ENCODE peak calls at places on chromosomes 11 and 22, in seven cellular contexts. N is uterus, C is K562, W is spleen, E is adrenal gland, Q is endothelial cell of umbilical vein, V is heart left ventricle. J is an unnamed sample.

GRCh38 chr11:62054081-62054480 is 69.7 kb upstream of the INCENP start:
- DNase-seq in C (no peak), W (peak), N (no peak), E (no peak), V (no peak), Q (no peak), J (no peak)

GRCh38 chr11:60193687-60194433 is 11.0 kb upstream of the MS4A6A start:
- DNase-seq in V (peak), Q (peak), E (peak), W (no peak), N (no peak), C (peak), J (peak)

GRCh38 chr11:17352925-17353227 is 1.3 kb downstream of the NCR3LG1 start:
- DNase-seq in N (peak), C (peak), Q (no peak), W (peak), E (peak), V (peak), J (no peak)

GRCh38 chr11:95444309-95445202 is 213.6 kb upstream of the SESN3 start:
- DNase-seq in C (no peak), Q (no peak), N (no peak), W (no peak), E (no peak), V (no peak), J (no peak)

GRCh38 chr11:24556693-24557092 is 59.8 kb downstream of the LUZP2 start:
- DNase-seq in N (no peak), Q (no peak), W (no peak), V (no peak), E (no peak), C (no peak), J (no peak)

GRCh38 chr11:119318240-119319135 is 1.6 kb upstream of the MCAM start:
- DNase-seq in N (no peak), V (peak), W (no peak), E (peak), C (peak), Q (peak), J (peak)

GRCh38 chr11:96878299-96879051 is 488.7 kb downstream of the JRKL start:
- DNase-seq in N (no peak), C (no peak), Q (no peak), W (no peak), E (no peak), V (no peak), J (no peak)

GRCh38 chr22:50544078-50544745 is 1.5 kb upstream of the KLHDC7B start:
- DNase-seq in V (peak), C (no peak), W (peak), E (peak), N (no peak), Q (peak), J (no peak)

GRCh38 chr22:36481393-36482168 is at the start of gene TXN2:
- DNase-seq in C (peak), V (peak), E (peak), W (peak), Q (peak), N (peak), J (peak)
- TF ChIP-seq POLR2A in C (peak), V (peak), E (peak), W (no peak), Q (peak), N (peak), J (peak)

DNA sequence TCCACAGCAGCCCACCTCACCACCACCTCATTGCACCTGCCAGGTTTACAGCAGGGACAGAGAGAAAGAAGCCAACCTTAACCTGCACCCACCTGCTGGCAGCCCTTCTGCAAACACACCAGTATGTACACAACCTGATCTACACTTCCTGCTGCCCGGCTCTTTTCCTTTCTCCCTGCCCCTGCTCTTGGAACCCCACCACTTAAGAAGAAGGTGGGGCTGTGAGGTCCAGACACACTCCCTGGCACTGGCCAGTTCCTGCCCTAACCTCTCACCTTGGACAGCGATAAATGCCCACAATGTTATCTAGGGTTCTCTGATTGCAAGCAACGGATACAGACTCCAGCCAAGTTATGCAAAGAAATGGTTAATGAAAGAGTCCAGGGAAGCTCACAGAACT is 10.8 kb upstream of the SLC35C1 start:
- DNase-seq in N (no peak), W (peak), C (no peak), V (no peak), Q (no peak), E (no peak), J (no peak)
- TF ChIP-seq POLR2A in N (no peak), W (no peak), C (no peak), V (no peak), Q (no peak), E (no peak), J (no peak)

GRCh38 chr11:86692317-86692716 is 19.9 kb upstream of the ME3 start:
- DNase-seq in V (no peak), N (no peak), C (no peak), Q (no peak), E (no peak), W (no peak), J (no peak)
- TF ChIP-seq POLR2A in V (no peak), N (no peak), C (no peak), Q (no peak), E (no peak), W (no peak), J (no peak)

GRCh38 chr11:114192841-114193389 is 103.3 kb upstream of the NNMT start:
- DNase-seq in Q (no peak), N (no peak), C (no peak), V (no peak), W (no peak), E (no peak), J (no peak)
- TF ChIP-seq POLR2A in Q (no peak), N (no peak), C (no peak), V (no peak), W (no peak), E (no peak), J (no peak)

GRCh38 chr11:65900125-65900898 is at the start of gene FOSL1:
- DNase-seq in N (peak), E (peak), C (peak), V (peak), Q (peak), W (peak), J (no peak)
- TF ChIP-seq POLR2A in N (peak), E (peak), C (peak), V (peak), Q (peak), W (no peak), J (peak)

GRCh38 chr11:3841426-3842304 is 906 bp upstream of the RHOG start:
- DNase-seq in E (peak), V (peak), C (peak), Q (peak), W (peak), N (peak), J (peak)
- TF ChIP-seq POLR2A in E (peak), V (peak), C (peak), Q (peak), W (no peak), N (no peak), J (peak)

DNA sequence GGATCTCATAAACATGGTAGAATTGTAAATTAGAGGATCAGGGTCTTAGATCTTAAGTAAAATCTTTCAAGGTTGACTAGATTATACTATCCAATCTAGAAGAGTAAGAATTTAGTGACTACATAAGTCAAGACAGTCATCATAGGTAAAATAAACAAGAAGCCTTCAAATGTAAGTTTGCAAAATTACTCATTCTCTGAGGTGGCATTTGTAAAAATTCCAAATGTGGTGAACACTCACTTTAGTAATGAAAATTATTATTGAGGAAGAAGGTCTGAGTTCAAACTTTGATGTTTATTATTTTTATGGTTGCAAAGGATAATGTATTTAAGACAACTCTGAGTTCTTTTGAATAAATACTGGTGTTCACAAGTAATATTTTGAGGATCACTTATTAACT is 4.6 kb downstream of the HYLS1 start:
- DNase-seq in C (no peak), E (no peak), V (no peak), Q (peak), N (no peak), W (no peak), J (no peak)
- TF ChIP-seq POLR2A in C (no peak), E (no peak), V (no peak), Q (no peak), N (no peak), W (no peak), J (no peak)

GRCh38 chr11:97965849-97966646 is 1054.7 kb upstream of the CNTN5 start:
- DNase-seq in W (no peak), Q (peak), C (no peak), E (no peak), V (no peak), N (no peak), J (peak)

GRCh38 chr11:97962758-97963157 is 1058.0 kb upstream of the CNTN5 start:
- DNase-seq in E (no peak), C (no peak), W (no peak), V (no peak), N (no peak), Q (no peak), J (no peak)

GRCh38 chr11:97964332-97965004 is 1056.3 kb upstream of the CNTN5 start:
- DNase-seq in W (no peak), V (no peak), N (no peak), Q (no peak), E (no peak), C (peak), J (no peak)

GRCh38 chr11:97961431-97961830 is 1059.3 kb upstream of the CNTN5 start:
- DNase-seq in W (no peak), Q (no peak), E (no peak), C (no peak), N (no peak), V (no peak), J (no peak)

DNA sequence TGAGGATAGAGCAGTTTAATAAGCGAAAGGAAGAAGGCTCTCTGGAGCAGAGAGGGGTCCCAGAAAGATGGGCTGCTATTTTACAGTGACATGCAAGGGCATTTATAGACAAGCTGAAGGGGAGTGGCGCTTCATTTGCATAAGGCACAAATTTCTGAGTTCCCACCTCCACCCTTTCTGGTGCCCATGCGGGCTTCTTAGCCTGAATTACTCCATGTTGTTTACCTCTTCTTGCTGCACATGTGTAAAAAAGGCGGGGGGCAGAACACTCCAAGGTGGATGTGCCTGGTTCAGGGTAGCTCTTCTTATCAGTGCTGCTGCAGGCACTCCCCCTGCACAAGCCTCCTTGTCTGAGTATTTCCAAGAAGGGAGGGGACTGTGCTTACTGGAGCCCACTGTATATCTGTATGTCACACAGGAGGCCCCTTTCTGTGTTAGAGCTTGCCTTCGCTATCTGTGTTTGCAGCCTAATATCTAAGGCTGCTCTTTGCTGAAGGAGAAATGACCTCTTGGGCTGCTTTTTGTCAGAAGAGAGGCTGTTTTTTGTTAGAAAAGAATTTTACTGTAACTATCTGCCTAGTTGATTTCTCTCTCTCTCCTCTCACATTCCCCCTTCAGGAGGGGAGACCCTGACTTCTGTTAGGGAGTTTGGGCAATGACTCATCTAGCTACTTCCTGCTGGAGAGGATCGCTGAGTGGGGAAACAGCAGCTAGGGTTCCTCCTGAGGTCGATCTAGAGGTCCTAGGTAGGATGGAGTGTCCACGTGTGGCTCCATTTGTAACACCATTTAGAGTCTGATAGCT is 1057.0 kb upstream of the CNTN5 start:
- DNase-seq in C (peak), W (no peak), V (no peak), E (no peak), Q (no peak), N (no peak), J (no peak)
- TF ChIP-seq POLR2A in C (peak), W (no peak), V (no peak), E (no peak), Q (no peak), N (no peak), J (no peak)